ENCODE peak calls at places on chromosomes 11 and 22, in seven cellular contexts. One of them, this sample, is unnamed.

GRCh38 chr11:61543606-61544306 is 35.2 kb downstream of the LRRC10B start:
- DNase-seq in Right ventricle myocardium inferior: no peak
- DNase-seq in HEK293T: no peak
- DNase-seq in WTC11: no peak
- DNase-seq in heart right ventricle: no peak
- DNase-seq in activated CD4-positive, CD25-positive, alpha-beta regulatory T cell treated with anti-CD3 and anti-CD28 coated beads, Interleukin-2, amount 50 U/mL, for 16 hours: no peak
- DNase-seq in HS-5: peak; percentile 49
- DNase-seq in this sample: peak; percentile 36

GRCh38 chr22:45891021-45891421 is 85.9 kb downstream of the WNT7B start:
- DNase-seq in WTC11: peak; percentile 38
- DNase-seq in heart right ventricle: no peak
- DNase-seq in HEK293T: no peak
- DNase-seq in activated CD4-positive, CD25-positive, alpha-beta regulatory T cell treated with anti-CD3 and anti-CD28 coated beads, Interleukin-2, amount 50 U/mL, for 16 hours: no peak
- DNase-seq in Right ventricle myocardium inferior: peak; percentile 57
- DNase-seq in HS-5: no peak
- DNase-seq in this sample: no peak

GRCh38 chr22:19904881-19905618 is 36.5 kb upstream of the COMT start:
- DNase-seq in HEK293T: no peak
- DNase-seq in activated CD4-positive, CD25-positive, alpha-beta regulatory T cell treated with anti-CD3 and anti-CD28 coated beads, Interleukin-2, amount 50 U/mL, for 16 hours: no peak
- DNase-seq in HS-5: no peak
- DNase-seq in WTC11: no peak
- DNase-seq in heart right ventricle: no peak
- DNase-seq in Right ventricle myocardium inferior: no peak
- DNase-seq in this sample: no peak

GRCh38 chr22:24585461-24585860 is 7.4 kb downstream of the LRRC75B start:
- DNase-seq in WTC11: no peak
- DNase-seq in heart right ventricle: no peak
- DNase-seq in activated CD4-positive, CD25-positive, alpha-beta regulatory T cell treated with anti-CD3 and anti-CD28 coated beads, Interleukin-2, amount 50 U/mL, for 16 hours: no peak
- DNase-seq in Right ventricle myocardium inferior: no peak
- DNase-seq in HEK293T: no peak
- DNase-seq in HS-5: no peak
- DNase-seq in this sample: no peak

GRCh38 chr22:50610041-50610451 is 9.5 kb downstream of the MAPK8IP2 start:
- DNase-seq in activated CD4-positive, CD25-positive, alpha-beta regulatory T cell treated with anti-CD3 and anti-CD28 coated beads, Interleukin-2, amount 50 U/mL, for 16 hours: no peak
- DNase-seq in HS-5: no peak
- DNase-seq in heart right ventricle: no peak
- DNase-seq in Right ventricle myocardium inferior: no peak
- DNase-seq in WTC11: no peak
- DNase-seq in HEK293T: no peak
- DNase-seq in this sample: no peak

GRCh38 chr11:75428301-75428724 is 4.7 kb downstream of the KLHL35 start:
- DNase-seq in HEK293T: peak; percentile 84
- DNase-seq in activated CD4-positive, CD25-positive, alpha-beta regulatory T cell treated with anti-CD3 and anti-CD28 coated beads, Interleukin-2, amount 50 U/mL, for 16 hours: peak; percentile 30
- DNase-seq in heart right ventricle: peak; percentile 93
- DNase-seq in Right ventricle myocardium inferior: peak; percentile 97
- DNase-seq in HS-5: no peak
- DNase-seq in WTC11: peak; percentile 85
- DNase-seq in this sample: peak; percentile 85

GRCh38 chr11:111119751-111120150 is 125.8 kb upstream of the POU2AF2 start:
- DNase-seq in WTC11: no peak
- DNase-seq in heart right ventricle: no peak
- DNase-seq in HEK293T: no peak
- DNase-seq in Right ventricle myocardium inferior: no peak
- DNase-seq in activated CD4-positive, CD25-positive, alpha-beta regulatory T cell treated with anti-CD3 and anti-CD28 coated beads, Interleukin-2, amount 50 U/mL, for 16 hours: no peak
- DNase-seq in HS-5: no peak
- DNase-seq in this sample: no peak

GRCh38 chr11:27487706-27488105 is 15.1 kb upstream of the LGR4 start:
- DNase-seq in HS-5: no peak
- DNase-seq in activated CD4-positive, CD25-positive, alpha-beta regulatory T cell treated with anti-CD3 and anti-CD28 coated beads, Interleukin-2, amount 50 U/mL, for 16 hours: no peak
- DNase-seq in HEK293T: no peak
- DNase-seq in Right ventricle myocardium inferior: no peak
- DNase-seq in heart right ventricle: no peak
- DNase-seq in WTC11: no peak
- DNase-seq in this sample: no peak

GRCh38 chr11:114846040-114846791 is 167.9 kb downstream of the NXPE2 start:
- DNase-seq in WTC11: no peak
- DNase-seq in HEK293T: no peak
- DNase-seq in Right ventricle myocardium inferior: peak; percentile 70
- DNase-seq in activated CD4-positive, CD25-positive, alpha-beta regulatory T cell treated with anti-CD3 and anti-CD28 coated beads, Interleukin-2, amount 50 U/mL, for 16 hours: no peak
- DNase-seq in heart right ventricle: peak; percentile 60
- DNase-seq in HS-5: no peak
- DNase-seq in this sample: no peak